ENCODE peak calls at places on chromosomes 4 and X, in five cellular contexts. M, G, K, Q and Y are unnamed samples.

GRCh38 chrX:18676470-18676869 is 4.6 kb upstream of the RS1 start:
- DNase-seq in Q (peak; percentile 48), G (peak; percentile 35), K (peak; percentile 8), M (peak; percentile 55), Y (peak; percentile 5)

GRCh38 chr4:31442236-31442635 is 722.1 kb downstream of the PCDH7 start:
- DNase-seq in K (no peak), M (peak; percentile 73), Q (no peak), G (no peak), Y (no peak)

GRCh38 chr4:183503497-183504063 is 1.3 kb upstream of the ING2 start:
- DNase-seq in M (no peak), Q (no peak), K (no peak), G (no peak), Y (no peak)

GRCh38 chr4:85787133-85787532 is 312.2 kb downstream of the ARHGAP24 start:
- DNase-seq in G (peak; percentile 89), M (no peak), K (no peak), Q (no peak), Y (peak; percentile 93)

GRCh38 chr4:33073811-33074210 is 2353.6 kb downstream of the PCDH7 start:
- DNase-seq in G (no peak), K (peak; percentile 37), M (peak; percentile 63), Q (no peak), Y (peak; percentile 22)

GRCh38 chr4:1259966-1260365 is 11.0 kb upstream of the CTBP1 start:
- DNase-seq in M (no peak), K (no peak), G (no peak), Q (no peak), Y (no peak)

GRCh38 chrX:11755724-11756123 is 2.3 kb upstream of the MSL3 start:
- DNase-seq in M (no peak), G (no peak), K (no peak), Q (no peak), Y (no peak)

GRCh38 chrX:139429913-139430312 is 100.6 kb upstream of the F9 start:
- DNase-seq in G (no peak), Q (no peak), K (no peak), M (peak; percentile 38), Y (no peak)

GRCh38 chr4:119748853-119749252 is 120.2 kb upstream of the PDE5A start:
- DNase-seq in M (no peak), G (no peak), K (no peak), Q (no peak), Y (peak; percentile 66)

GRCh38 chr4:184755278-184755677 is 21.4 kb upstream of the CENPU start:
- DNase-seq in K (no peak), Q (no peak), G (no peak), M (no peak), Y (peak; percentile 63)

GRCh38 chrX:104486691-104487090 is 79.3 kb upstream of the IL1RAPL2 start:
- DNase-seq in M (no peak), G (no peak), K (no peak), Q (no peak), Y (no peak)

GRCh38 chr4:138392751-138393308 is 150.7 kb upstream of the SLC7A11 start:
- DNase-seq in M (no peak), Q (no peak), G (no peak), K (no peak), Y (no peak)
- H2BK15ac ChIP-seq in M (no peak overlapping the region), Q (no peak overlapping the region), G (no peak overlapping the region), K (no peak overlapping the region), Y (no peak overlapping the region)

DNA sequence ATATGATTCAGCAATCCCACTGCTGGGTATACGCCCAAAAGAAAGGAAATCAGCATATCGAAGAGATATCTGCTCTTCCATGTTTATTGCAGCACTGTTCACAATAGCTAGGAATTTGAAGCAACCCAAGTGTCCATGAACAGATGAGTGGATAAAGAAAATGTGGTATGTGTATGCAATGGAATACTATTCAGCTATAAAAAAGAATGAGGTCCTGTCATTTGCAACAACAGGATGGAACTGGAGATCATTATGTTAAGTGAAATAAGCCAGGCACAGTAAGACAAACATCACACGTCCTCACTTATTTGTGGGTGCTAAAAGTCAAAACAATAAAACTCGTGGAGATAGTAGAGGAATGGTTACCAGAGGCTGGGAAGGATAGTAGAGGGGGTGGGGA is 153.8 kb upstream of the LEF1 start:
- DNase-seq in Q (no peak), M (no peak), G (no peak), K (no peak), Y (no peak)
- H4K8ac ChIP-seq in Q (no peak overlapping the region), M (no peak overlapping the region), G (no peak overlapping the region), K (no peak overlapping the region), Y (no peak overlapping the region)

GRCh38 chrX:74500555-74500954 is 79.3 kb downstream of the SLC16A2 start:
- DNase-seq in Q (no peak), G (no peak), K (no peak), M (no peak), Y (no peak)
- H3K4me3 ChIP-seq in Q (no peak overlapping the region), G (no peak overlapping the region), K (no peak overlapping the region), M (no peak overlapping the region), Y (no peak overlapping the region)

GRCh38 chrX:134459683-134460004 is 321 bp upstream of the HPRT1 start:
- DNase-seq in Q (no peak), K (no peak), G (no peak), M (no peak), Y (no peak)
- H2BK15ac ChIP-seq in Q (no peak overlapping the region), K (no peak overlapping the region), G (no peak overlapping the region), M (no peak overlapping the region), Y (no peak overlapping the region)

DNA sequence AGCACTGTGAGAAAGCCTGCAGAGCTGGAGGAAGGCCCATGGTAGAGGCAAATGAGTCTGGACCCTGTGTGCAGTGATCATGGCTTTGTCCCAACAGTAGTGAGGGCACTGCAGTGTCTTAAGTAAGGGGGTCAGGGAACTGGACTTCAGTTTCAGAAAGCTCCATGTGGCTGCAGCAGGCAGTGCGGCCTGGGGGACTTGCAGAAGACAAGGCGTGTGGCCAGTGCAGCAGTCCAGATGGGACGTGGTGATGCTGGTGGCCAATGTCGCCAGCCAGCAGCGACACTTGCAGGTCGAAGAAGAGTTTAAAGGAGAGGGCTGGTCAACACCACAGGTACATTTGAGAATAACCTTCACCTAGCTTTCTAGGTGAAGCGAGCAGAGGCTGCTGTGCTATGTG is 113.4 kb downstream of the ZNF827 start:
- DNase-seq in K (no peak), M (peak; percentile 26), G (no peak), Q (no peak), Y (no peak)
- H4K8ac ChIP-seq in K (no peak overlapping the region), M (no peak overlapping the region), G (no peak overlapping the region), Q (peak overlapping the region; percentile 45), Y (no peak overlapping the region)

DNA sequence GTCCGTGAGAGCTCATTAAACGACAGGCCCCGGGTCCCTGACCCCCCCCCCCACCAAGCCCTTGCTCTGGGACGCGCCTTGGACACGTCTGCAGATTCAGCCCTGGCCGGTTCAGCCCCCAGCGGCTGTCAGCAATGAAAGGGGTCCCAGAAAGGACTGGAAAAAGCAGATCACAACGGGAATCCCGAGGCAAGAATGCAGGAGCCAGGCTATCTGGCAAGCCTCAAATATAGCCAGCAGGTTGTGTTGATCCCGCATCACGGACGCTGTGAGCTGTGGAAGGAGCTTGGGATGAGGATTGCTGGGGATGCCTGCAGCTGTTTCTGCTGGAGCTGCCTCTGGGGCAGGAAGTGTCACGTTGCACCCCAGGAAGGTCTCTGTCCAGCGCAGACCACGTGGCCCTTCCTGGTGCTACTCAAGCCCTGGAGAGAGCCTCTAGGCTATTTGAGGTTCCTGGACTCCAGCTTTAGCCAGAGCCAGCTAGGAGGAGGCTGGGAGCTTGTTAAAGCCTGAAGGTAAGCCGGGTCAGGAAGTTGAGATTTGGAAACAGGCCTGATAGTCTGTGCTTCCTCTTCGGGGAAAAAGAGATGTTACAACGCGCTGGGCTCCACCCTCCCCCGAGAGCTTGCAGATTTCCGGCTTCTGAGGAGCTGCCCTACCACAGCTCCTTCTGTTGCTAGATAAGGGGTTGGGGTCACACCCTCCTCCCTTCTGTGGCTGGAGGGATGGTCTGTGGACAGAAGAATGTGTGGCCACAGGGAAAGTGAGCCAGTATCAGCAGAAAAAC is 19.3 kb upstream of the CSF2RA start:
- DNase-seq in Q (peak; percentile 78), G (peak; percentile 83), K (peak; percentile 64), M (peak; percentile 97), Y (no peak)
- H3K4me3 ChIP-seq in Q (peak overlapping the region; percentile 58), G (no peak overlapping the region), K (peak overlapping the region; percentile 51), M (no peak overlapping the region), Y (no peak overlapping the region)

GRCh38 chr4:107314156-107314555 is 278.0 kb upstream of the DKK2 start:
- DNase-seq in G (no peak), K (no peak), M (no peak), Q (no peak), Y (no peak)

GRCh38 chr4:107317596-107317995 is 281.5 kb upstream of the DKK2 start:
- DNase-seq in G (no peak), K (no peak), Q (no peak), M (no peak), Y (no peak)

GRCh38 chr4:107319386-107319785 is 283.3 kb upstream of the DKK2 start:
- DNase-seq in G (no peak), M (no peak), K (no peak), Q (no peak), Y (no peak)

GRCh38 chr4:107315584-107315983 is 279.5 kb upstream of the DKK2 start:
- DNase-seq in Q (no peak), M (no peak), K (no peak), G (no peak), Y (no peak)

DNA sequence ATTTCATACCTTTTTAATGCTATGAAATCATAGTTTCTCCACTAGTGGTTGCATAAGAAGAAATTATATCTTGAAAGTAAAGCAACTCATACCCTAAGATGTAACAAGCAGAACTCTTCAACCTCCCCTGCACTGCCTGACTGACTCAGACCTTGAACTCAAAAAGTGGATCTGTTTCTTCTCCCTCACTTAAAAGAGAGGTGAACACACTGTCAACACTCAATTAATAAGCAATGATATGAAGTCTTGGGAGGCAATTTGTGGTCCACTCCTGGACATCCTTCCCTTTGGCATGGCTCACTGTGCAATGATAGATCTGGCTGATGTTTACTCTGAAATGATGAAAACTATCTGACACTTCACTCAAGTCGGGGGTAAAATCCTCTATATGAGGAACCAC is 282.0 kb upstream of the DKK2 start:
- DNase-seq in M (no peak), G (no peak), Q (no peak), K (no peak), Y (no peak)
- H2BK15ac ChIP-seq in M (no peak overlapping the region), G (no peak overlapping the region), Q (no peak overlapping the region), K (no peak overlapping the region), Y (no peak overlapping the region)

GRCh38 chr4:101347557-101348366 is 436 bp upstream of the PPP3CA start:
- DNase-seq in G (peak; percentile 97), M (peak; percentile 98), Q (peak; percentile 99), K (peak; percentile 97), Y (peak; percentile 95)
- H4K8ac ChIP-seq in G (peak overlapping the region; percentile 70), M (no peak overlapping the region), Q (peak overlapping the region; percentile 51), K (no peak overlapping the region), Y (peak overlapping the region; percentile 11)